ENCODE peak calls at places on chromosomes 12 and 14, in six cellular contexts. B, Z, O, Y, L and X are unnamed samples.

GRCh38 chr14:24734917-24735500 is 101.0 kb upstream of the GZMB start:
- DNase-seq in O (peak; percentile 61), Y (no peak), B (peak; percentile 69), L (no peak), Z (peak; percentile 70), X (peak; percentile 49)

GRCh38 chr12:3088251-3088650 is 11.1 kb downstream of the TSPAN9 start:
- DNase-seq in O (no peak), L (no peak), B (no peak), Y (peak; percentile 27), Z (no peak), X (peak; percentile 48)

GRCh38 chr14:89634037-89634436 is 217.0 kb upstream of the FOXN3 start:
- DNase-seq in O (no peak), Y (no peak), Z (no peak), L (no peak), B (no peak), X (no peak)

GRCh38 chr12:105330283-105330937 is at the start of gene C12orf75:
- DNase-seq in L (peak; percentile 92), B (peak; percentile 68), Z (peak; percentile 74), O (peak; percentile 74), Y (peak; percentile 93), X (peak; percentile 64)

GRCh38 chr14:21063479-21063878 is 5.9 kb downstream of the RNASE8 start:
- DNase-seq in Z (no peak), O (peak; percentile 53), B (peak; percentile 86), Y (no peak), L (no peak), X (no peak)

GRCh38 chr12:51322452-51322851 is 1.5 kb downstream of the BIN2 start:
- DNase-seq in Z (no peak), L (no peak), B (no peak), O (no peak), Y (no peak), X (no peak)

GRCh38 chr12:110104188-110104969 is 19.8 kb upstream of the IFT81 start:
- DNase-seq in Y (no peak), Z (no peak), B (peak; percentile 35), O (peak; percentile 80), L (no peak), X (no peak)

GRCh38 chr12:26150737-26151450 is 26.1 kb upstream of the BHLHE41 start:
- DNase-seq in B (peak; percentile 79), L (no peak), Y (no peak), Z (no peak), O (peak; percentile 69), X (no peak)

GRCh38 chr12:120993496-120993895 is 15.2 kb downstream of the HNF1A start:
- DNase-seq in B (no peak), L (no peak), O (no peak), Z (no peak), Y (no peak), X (no peak)

GRCh38 chr12:53048033-53048779 is 1.7 kb upstream of the TNS2 start:
- DNase-seq in Y (peak; percentile 77), Z (no peak), O (peak; percentile 47), B (no peak), L (no peak), X (no peak)

GRCh38 chr14:54815531-54815930 is 87.1 kb downstream of the GCH1 start:
- DNase-seq in B (no peak), Y (no peak), O (no peak), Z (no peak), L (no peak), X (no peak)

GRCh38 chr12:3293446-3294161 is 197.4 kb upstream of the PRMT8 start:
- DNase-seq in B (peak; percentile 55), Z (no peak), L (no peak), Y (no peak), O (no peak), X (peak; percentile 36)

GRCh38 chr14:19878029-19878642 is 3.2 kb downstream of the OR4K2 start:
- DNase-seq in B (no peak), L (no peak), O (no peak), Z (no peak), Y (no peak), X (peak; percentile 85)

GRCh38 chr12:124188561-124189405 is 106.1 kb upstream of the RFLNA start:
- DNase-seq in O (peak; percentile 42), Y (no peak), L (no peak), Z (no peak), B (no peak), X (peak; percentile 88)

GRCh38 chr12:95173392-95174251 is 43.6 kb downstream of the FGD6 start:
- DNase-seq in Y (no peak), Z (no peak), L (no peak), O (peak; percentile 86), B (peak; percentile 91), X (no peak)

GRCh38 chr14:50407089-50407813 is 10.6 kb upstream of the CDKL1 start:
- DNase-seq in B (no peak), Y (no peak), L (no peak), O (no peak), Z (no peak), X (no peak)

GRCh38 chr14:92649066-92649465 is 99.4 kb downstream of the LGMN start:
- DNase-seq in Y (no peak), Z (no peak), L (no peak), O (no peak), B (no peak), X (no peak)
- H2BK5ac ChIP-seq in Y (no peak overlapping the region), Z (peak overlapping the region; percentile 4), L (no peak overlapping the region), O (no peak overlapping the region), B (peak overlapping the region; percentile 99), X (peak overlapping the region; percentile 43)

DNA sequence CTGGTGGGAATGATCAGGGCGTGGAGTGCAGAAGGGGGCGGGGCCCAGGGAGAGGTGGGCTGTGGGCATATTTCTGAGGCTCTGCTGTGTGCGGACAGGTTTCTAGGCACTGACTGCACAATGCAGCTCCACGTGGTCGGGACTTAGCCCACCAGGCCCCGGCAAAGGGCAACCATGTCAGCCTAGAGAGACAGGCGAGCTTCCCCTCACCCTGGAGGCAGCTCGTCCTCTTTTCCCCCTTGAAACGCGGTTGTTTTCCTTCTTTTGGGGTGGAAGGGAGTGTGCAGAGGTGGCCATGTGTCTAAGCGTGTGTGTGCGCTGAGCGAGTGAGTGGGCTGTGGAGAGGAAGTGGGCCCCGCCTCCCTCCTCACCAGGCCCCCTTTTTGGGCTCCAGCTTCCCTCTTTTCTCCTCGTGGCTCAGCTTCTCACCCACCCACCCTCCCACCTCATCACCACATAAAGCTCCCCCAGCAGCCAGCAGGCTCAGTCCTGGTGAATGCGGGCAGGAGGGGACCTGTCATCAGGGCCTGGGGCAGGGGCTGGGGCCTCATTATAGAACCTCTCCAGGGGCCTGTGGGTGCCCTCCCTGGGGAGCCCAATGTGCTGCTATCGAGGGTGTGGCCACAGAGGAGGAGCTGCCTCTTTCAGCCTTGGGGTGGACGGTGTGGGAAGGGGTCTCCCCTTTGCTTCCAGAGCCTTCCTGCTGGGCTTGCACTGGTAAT is 22.0 kb downstream of the LRTM2 start:
- DNase-seq in B (no peak), Z (no peak), L (peak; percentile 26), O (no peak), Y (peak; percentile 29), X (no peak)
- H4K91ac ChIP-seq in B (no peak overlapping the region), Z (no peak overlapping the region), L (no peak overlapping the region), O (peak overlapping the region; percentile 10), Y (no peak overlapping the region), X (no peak overlapping the region)

DNA sequence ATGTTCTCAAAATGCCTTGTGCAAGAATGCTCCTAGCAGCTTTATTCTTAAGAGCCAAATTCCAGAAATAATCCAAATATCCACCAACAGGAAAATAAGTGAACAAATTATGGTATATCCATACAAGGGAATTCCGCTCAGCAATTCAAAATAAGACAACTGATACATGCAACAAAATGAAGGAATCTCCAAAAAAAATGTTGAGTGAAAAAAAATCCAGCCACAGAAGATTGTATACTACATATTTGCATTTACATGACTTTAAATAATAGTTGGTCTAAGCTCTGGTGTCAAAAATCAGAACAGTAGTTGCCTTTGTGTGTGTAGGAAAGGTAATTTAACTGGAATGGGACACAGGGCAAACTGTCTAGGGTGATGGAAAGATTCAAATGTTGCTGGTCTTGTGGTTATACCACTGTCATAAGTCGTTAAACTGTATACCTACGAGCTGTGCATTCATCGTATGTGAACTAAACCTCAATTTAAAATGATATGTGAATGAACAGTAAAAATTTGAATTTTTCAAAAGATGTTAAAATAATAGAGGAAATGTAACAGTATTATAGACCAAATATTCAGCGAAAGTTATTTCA is 3.2 kb downstream of the CD69 start:
- DNase-seq in B (no peak), Y (no peak), Z (no peak), O (no peak), L (no peak), X (peak; percentile 21)
- H2BK5ac ChIP-seq in B (no peak overlapping the region), Y (no peak overlapping the region), Z (no peak overlapping the region), O (no peak overlapping the region), L (no peak overlapping the region), X (no peak overlapping the region)

DNA sequence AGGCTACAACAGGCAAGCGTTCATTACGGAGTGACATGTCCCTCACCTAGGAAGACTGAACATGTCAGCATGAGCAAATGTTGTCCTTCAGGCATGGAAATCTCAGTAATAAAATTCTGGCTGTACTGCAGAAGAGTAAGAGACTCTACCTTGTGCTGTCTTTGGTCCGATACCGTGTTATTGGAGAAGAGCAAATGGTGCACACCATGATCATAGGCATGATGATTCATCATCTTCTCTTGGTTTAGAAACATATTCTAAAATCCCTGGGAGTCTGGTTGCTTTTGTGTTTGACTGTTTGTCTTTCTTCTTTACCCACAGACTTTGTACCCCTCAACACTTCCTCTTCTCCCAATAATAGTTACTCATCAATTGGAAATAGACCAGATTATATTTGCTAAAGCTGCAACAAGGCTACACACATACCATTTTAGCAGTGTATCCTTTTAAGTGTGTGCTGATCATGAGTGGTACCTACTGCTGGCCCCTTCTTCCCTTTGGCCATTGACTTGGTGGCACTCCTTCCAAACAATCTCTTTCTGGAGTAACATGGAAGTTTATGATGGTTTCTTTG is 93.5 kb downstream of the RTN1 start:
- DNase-seq in Z (no peak), L (no peak), B (no peak), Y (no peak), O (no peak), X (no peak)
- H4K91ac ChIP-seq in Z (no peak overlapping the region), L (no peak overlapping the region), B (no peak overlapping the region), Y (no peak overlapping the region), O (no peak overlapping the region), X (no peak overlapping the region)

GRCh38 chr14:65959563-65960024 is 526.6 kb upstream of the CCDC196 start:
- DNase-seq in Y (no peak), B (no peak), L (no peak), Z (no peak), O (no peak), X (no peak)

GRCh38 chr14:65961004-65961403 is 525.2 kb upstream of the CCDC196 start:
- DNase-seq in Y (peak; percentile 75), L (peak; percentile 93), Z (peak; percentile 55), B (peak; percentile 7), O (peak; percentile 16), X (peak; percentile 72)

GRCh38 chr14:65954915-65955314 is 531.3 kb upstream of the CCDC196 start:
- DNase-seq in O (no peak), B (no peak), L (no peak), Y (no peak), Z (no peak), X (no peak)

GRCh38 chr14:65958664-65959562 is 527.3 kb upstream of the CCDC196 start:
- DNase-seq in L (peak; percentile 50), O (peak; percentile 32), Y (no peak), Z (peak; percentile 42), B (peak; percentile 18), X (no peak)

GRCh38 chr14:65957631-65958205 is 528.5 kb upstream of the CCDC196 start:
- DNase-seq in O (no peak), B (no peak), Z (no peak), Y (peak; percentile 67), L (peak; percentile 50), X (no peak)
- H2BK5ac ChIP-seq in O (no peak overlapping the region), B (no peak overlapping the region), Z (no peak overlapping the region), Y (no peak overlapping the region), L (peak overlapping the region; percentile 93), X (no peak overlapping the region)